ENCODE peak calls at places on chromosomes 3 and 15, in nine cellular contexts. D is MV-4-11; T is left colon; A is NCI-H774; X is A549; C is T-helper 2 cell; R is right cardiac atrium; U is stimulated activated CD4-positive, alpha-beta T cell treated with anti-CD3 and anti-CD28 coated beads, Interleukin-1b, Interleukin-23, amount 100 ng/mL, for 24 hours; J is effector CD4-positive, alpha-beta T cell. W is an unnamed sample.

GRCh38 chr15:57571725-57572124 is 20.0 kb upstream of the MYZAP start:
- DNase-seq in D (no peak), T (no peak), A (no peak), X (no peak), C (no peak), R (no peak), U (no peak), J (no peak), W (no peak)

GRCh38 chr3:23760871-23761373 is 44.8 kb upstream of the UBE2E1 start:
- DNase-seq in D (peak), T (no peak), A (no peak), X (no peak), C (no peak), R (no peak), U (no peak), J (no peak), W (no peak)

GRCh38 chr15:81407679-81408078 is 33.7 kb upstream of the TMC3 start:
- DNase-seq in D (no peak), T (no peak), A (no peak), X (no peak), C (no peak), R (peak), U (no peak), J (no peak), W (no peak)

GRCh38 chr3:13786811-13787210 is 93.1 kb downstream of the WNT7A start:
- DNase-seq in D (no peak), T (no peak), A (no peak), X (no peak), C (no peak), R (no peak), U (no peak), J (no peak), W (no peak)

GRCh38 chr3:188776447-188776846 is 395.3 kb upstream of the TPRG1 start:
- DNase-seq in D (no peak), T (no peak), A (no peak), X (no peak), C (no peak), R (no peak), U (no peak), J (no peak), W (no peak)

GRCh38 chr3:129985113-129985512 is 10.6 kb downstream of the TRH start:
- DNase-seq in D (no peak), T (no peak), A (no peak), X (no peak), C (no peak), R (peak), U (no peak), J (no peak), W (no peak)

GRCh38 chr3:87855626-87856025 is 203.2 kb downstream of the CGGBP1 start:
- DNase-seq in D (no peak), T (no peak), A (no peak), X (peak), C (no peak), R (no peak), U (no peak), J (no peak), W (no peak)

GRCh38 chr3:88005066-88005465 is 53.7 kb downstream of the CGGBP1 start:
- DNase-seq in D (peak), T (no peak), A (no peak), X (peak), C (no peak), R (no peak), U (no peak), J (no peak), W (no peak)

GRCh38 chr3:194268659-194269487 is 82.3 kb downstream of the CPN2 start:
- DNase-seq in D (no peak), T (no peak), A (no peak), X (no peak), C (no peak), R (no peak), U (no peak), J (no peak), W (no peak)

GRCh38 chr15:78438595-78439285 is 724 bp downstream of the IREB2 start:
- DNase-seq in D (peak), T (peak), A (no peak), X (peak), C (no peak), R (no peak), U (no peak), J (no peak), W (peak)

GRCh38 chr3:14200276-14200675 is 21.7 kb downstream of the LSM3 start:
- DNase-seq in D (no peak), T (no peak), A (no peak), X (no peak), C (no peak), R (no peak), U (no peak), J (no peak), W (no peak)

GRCh38 chr3:186705882-186706780 is 11.0 kb upstream of the KNG1 start:
- DNase-seq in D (peak), T (no peak), A (no peak), X (no peak), C (no peak), R (no peak), U (peak), J (no peak), W (no peak)

GRCh38 chr3:82080261-82080660 is 318.8 kb upstream of the GBE1 start:
- DNase-seq in D (no peak), T (no peak), A (no peak), X (no peak), C (no peak), R (no peak), U (no peak), J (no peak), W (no peak)

GRCh38 chr3:60048447-60048848 is 998.6 kb upstream of the CFAP20DC start:
- DNase-seq in D (no peak), T (no peak), A (no peak), X (no peak), C (no peak), R (no peak), U (peak), J (no peak), W (no peak)

GRCh38 chr3:52005571-52005986 is 9.9 kb upstream of the RPL29 start:
- DNase-seq in D (no peak), T (no peak), A (no peak), X (no peak), C (no peak), R (peak), U (no peak), J (no peak), W (no peak)

GRCh38 chr3:195159819-195160175 is 111.2 kb downstream of the XXYLT1 start:
- DNase-seq in D (no peak), T (no peak), A (no peak), X (no peak), C (no peak), R (no peak), U (no peak), J (no peak), W (no peak)

GRCh38 chr3:112056451-112056929 is 22.0 kb downstream of the TMPRSS7 start:
- DNase-seq in D (no peak), T (no peak), A (no peak), X (peak), C (no peak), R (no peak), U (no peak), J (no peak), W (no peak)

GRCh38 chr3:64278631-64279030 is 53.4 kb upstream of the PRICKLE2 start:
- DNase-seq in D (no peak), T (no peak), A (no peak), X (no peak), C (no peak), R (no peak), U (no peak), J (no peak), W (no peak)

GRCh38 chr3:197486861-197487260 is 68.9 kb downstream of the BDH1 start:
- DNase-seq in D (no peak), T (no peak), A (no peak), X (no peak), C (no peak), R (no peak), U (no peak), J (no peak), W (no peak)

GRCh38 chr15:99163271-99164062 is 58.6 kb downstream of the SYNM start:
- DNase-seq in D (no peak), T (no peak), A (no peak), X (no peak), C (no peak), R (no peak), U (no peak), J (no peak), W (no peak)

GRCh38 chr3:114499986-114500385 is 206.2 kb downstream of the TIGIT start:
- DNase-seq in D (peak), T (no peak), A (no peak), X (no peak), C (no peak), R (no peak), U (no peak), J (no peak), W (no peak)

W was measured in HuH-7.5.